ENCODE peak calls at places on chromosomes 13 and 19, in seven cellular contexts. J is transverse colon, Y is heart right ventricle, D is tibial artery, Q is K562, Z is left ventricle myocardium inferior, A is aorta. C is an unnamed sample.

GRCh38 chr19:57850553-57851017 is 926 bp downstream of the ZNF587 start:
- DNase-seq in J (peak; percentile 75), Q (peak; percentile 56), A (no peak), Z (no peak), Y (peak; percentile 11), D (no peak), C (no peak)

GRCh38 chr19:58409010-58409790 is 751 bp downstream of the ZNF584 start:
- DNase-seq in A (peak; percentile 56), D (peak; percentile 62), Z (no peak), Q (peak; percentile 48), J (no peak), Y (no peak), C (no peak)

GRCh38 chr19:13841339-13842293 is 35.3 kb upstream of the NANOS3 start:
- DNase-seq in Q (peak; percentile 37), Y (peak; percentile 74), J (peak; percentile 84), A (peak; percentile 80), Z (no peak), D (peak; percentile 86), C (no peak)

GRCh38 chr19:29524912-29525870 is 603 bp upstream of the VSTM2B start:
- DNase-seq in Z (peak; percentile 8), Q (no peak), D (no peak), A (no peak), J (no peak), Y (no peak), C (no peak)

GRCh38 chr19:31266196-31266595 is 83.0 kb downstream of the TSHZ3 start:
- DNase-seq in J (no peak), A (no peak), Z (no peak), Y (no peak), Q (no peak), D (peak; percentile 29), C (no peak)

GRCh38 chr19:47111081-47111589 is 2.4 kb downstream of the ZC3H4 start:
- DNase-seq in Y (peak; percentile 34), D (no peak), J (peak; percentile 41), Z (no peak), A (no peak), Q (peak; percentile 40), C (no peak)

GRCh38 chr19:39509233-39509632 is 5.7 kb upstream of the SELENOV start:
- DNase-seq in Q (no peak), Y (no peak), J (no peak), Z (no peak), A (no peak), D (no peak), C (no peak)

GRCh38 chr19:6221220-6221877 is 58.4 kb downstream of the MLLT1 start:
- DNase-seq in J (no peak), Q (no peak), Z (no peak), D (peak; percentile 65), A (no peak), Y (no peak), C (no peak)

GRCh38 chr13:97629601-97630272 is 195.8 kb downstream of the RAP2A start:
- DNase-seq in Y (no peak), Z (no peak), Q (no peak), D (no peak), J (no peak), A (no peak), C (no peak)

GRCh38 chr19:33447336-33448158 is 74.0 kb downstream of the CEBPG start:
- DNase-seq in J (no peak), Y (no peak), A (peak; percentile 43), Q (no peak), D (peak; percentile 47), Z (peak; percentile 5), C (no peak)

GRCh38 chr19:17089238-17089637 is 13.7 kb downstream of the MYO9B start:
- DNase-seq in A (peak; percentile 66), Q (no peak), Y (no peak), D (no peak), J (no peak), Z (no peak), C (no peak)

GRCh38 chr19:17090501-17091074 is 15.0 kb downstream of the MYO9B start:
- DNase-seq in J (no peak), Y (no peak), D (no peak), Q (no peak), A (no peak), Z (no peak), C (no peak)

GRCh38 chr19:17088552-17088951 is 13.0 kb downstream of the MYO9B start:
- DNase-seq in Y (no peak), A (no peak), J (no peak), Z (no peak), Q (no peak), D (no peak), C (no peak)

GRCh38 chr19:17092696-17093095 is 17.1 kb downstream of the MYO9B start:
- DNase-seq in Y (no peak), D (no peak), J (no peak), A (no peak), Z (no peak), Q (no peak), C (no peak)

DNA sequence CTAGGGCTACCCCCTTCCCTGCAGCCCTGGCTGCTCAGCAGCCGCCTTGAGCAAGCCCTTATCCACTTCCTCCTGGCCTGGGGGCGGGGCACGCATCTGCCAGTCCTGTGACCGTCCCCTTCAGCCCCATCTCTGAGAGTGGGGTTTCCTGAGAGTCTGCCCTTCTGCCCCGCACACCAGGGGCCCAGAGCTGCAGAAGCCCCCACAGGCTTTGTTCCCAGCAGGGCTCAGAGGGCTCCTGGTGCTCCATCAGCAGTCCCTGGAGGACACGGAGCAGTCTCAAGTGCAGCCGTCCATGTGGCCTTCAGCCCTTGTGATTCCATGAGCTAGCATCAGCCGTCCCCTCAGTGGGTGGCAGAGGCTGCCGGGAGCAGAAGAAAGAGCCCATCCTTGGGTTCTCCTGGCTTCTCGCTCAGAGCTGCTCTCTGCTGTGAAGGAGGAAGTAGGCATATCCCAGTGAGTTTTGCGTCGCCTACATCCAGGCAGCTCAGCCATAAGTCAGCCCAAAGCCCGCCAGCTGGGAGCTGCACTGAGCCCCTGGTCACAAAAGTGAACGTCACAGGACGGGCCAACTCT is 16.3 kb downstream of the MYO9B start:
- DNase-seq in J (peak; percentile 54), Y (no peak), Q (peak; percentile 25), D (peak; percentile 81), Z (peak; percentile 57), A (peak; percentile 85), C (no peak)
- H3K4me1 ChIP-seq in J (peaks cover 48% of the 10 kb centered on the region), Y (peaks cover 51% of the 10 kb centered on the region), Q (peaks cover 17% of the 10 kb centered on the region), D (peaks cover 89% of the 10 kb centered on the region), Z (peaks cover 53% of the 10 kb centered on the region), A (no peaks in the 10 kb centered on the region), C (peaks cover 58% of the 10 kb centered on the region)

GRCh38 chr13:100230813-100231575 is 142.1 kb downstream of the PCCA start:
- DNase-seq in A (no peak), Q (no peak), Y (no peak), D (no peak), J (no peak), Z (no peak), C (no peak)

GRCh38 chr13:100229603-100230002 is 140.7 kb downstream of the PCCA start:
- DNase-seq in D (no peak), J (no peak), Z (no peak), Q (no peak), A (no peak), Y (no peak), C (no peak)

GRCh38 chr13:100234006-100234405 is 145.1 kb downstream of the PCCA start:
- DNase-seq in Y (no peak), Z (no peak), A (no peak), Q (no peak), D (no peak), J (no peak), C (no peak)

GRCh38 chr13:100235311-100235901 is 146.5 kb downstream of the PCCA start:
- DNase-seq in Q (peak; percentile 44), A (no peak), Z (no peak), J (no peak), D (no peak), Y (peak; percentile 31), C (no peak)

DNA sequence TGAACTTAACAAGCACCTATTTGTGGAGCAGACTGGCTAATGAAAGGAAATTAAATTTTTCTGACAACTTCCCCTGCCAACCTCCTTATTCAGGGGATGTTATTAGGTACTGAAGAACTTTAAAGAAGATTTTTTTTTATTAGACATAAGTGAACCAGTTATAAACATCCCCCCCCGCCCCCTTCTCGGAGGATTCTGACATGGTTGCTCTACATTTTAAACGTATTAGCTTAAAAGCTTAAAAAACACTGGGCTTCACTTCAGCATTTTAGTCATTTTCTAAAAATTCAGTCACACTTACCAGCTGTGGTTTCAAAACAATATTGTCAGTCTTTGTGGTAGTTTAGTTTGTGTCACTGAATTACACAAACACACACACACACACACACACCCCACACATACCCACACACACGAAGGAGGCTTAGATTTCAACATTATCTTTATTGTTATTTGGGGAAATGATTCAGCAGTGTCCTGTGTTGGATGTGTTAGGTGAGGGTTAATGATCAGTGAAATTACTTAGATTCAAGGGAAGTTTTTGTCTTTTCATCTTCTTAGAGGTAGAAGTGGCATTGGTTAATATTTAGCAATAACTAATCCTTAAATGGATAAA is 145.7 kb downstream of the PCCA start:
- DNase-seq in J (no peak), A (no peak), D (no peak), Y (no peak), Z (no peak), Q (no peak), C (no peak)
- H3K4me1 ChIP-seq in J (peaks cover 39% of the 10 kb centered on the region), A (no peaks in the 10 kb centered on the region), D (peaks cover 20% of the 10 kb centered on the region), Y (peaks cover 32% of the 10 kb centered on the region), Z (peaks cover 38% of the 10 kb centered on the region), Q (no peaks in the 10 kb centered on the region), C (peaks cover 28% of the 10 kb centered on the region)

DNA sequence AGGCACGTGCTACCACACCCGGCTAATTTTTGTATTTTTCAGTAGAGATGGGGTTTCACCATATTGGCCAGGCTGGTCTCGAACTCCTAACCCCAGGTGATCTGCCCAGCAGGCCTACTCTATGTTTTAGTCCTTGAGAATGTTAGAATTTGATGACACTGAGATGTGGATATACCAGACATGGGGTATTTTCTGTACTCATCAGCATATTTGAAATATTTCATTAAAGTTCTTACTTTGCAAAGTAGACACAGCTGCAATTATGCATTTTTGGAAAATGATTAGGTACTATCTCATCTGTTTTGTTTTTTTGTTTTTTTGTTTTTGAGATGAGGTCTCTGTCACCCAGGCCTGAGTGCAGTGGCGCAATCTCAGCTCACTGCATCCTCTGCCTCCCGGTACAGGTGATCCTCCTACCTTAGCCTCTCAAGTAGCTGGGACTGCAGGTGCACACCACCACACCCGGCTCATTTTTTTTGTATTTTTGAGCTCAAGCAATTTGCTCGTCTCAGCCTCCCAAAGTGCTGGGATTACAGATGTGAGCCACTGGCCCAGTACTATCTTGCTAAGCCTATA is 12.7 kb downstream of the SPINT2 start:
- DNase-seq in A (no peak), D (no peak), Z (no peak), Y (no peak), Q (no peak), J (no peak), C (no peak)
- H3K4me1 ChIP-seq in A (peaks cover 3% of the 10 kb centered on the region), D (peaks cover 51% of the 10 kb centered on the region), Z (peaks cover 83% of the 10 kb centered on the region), Y (peaks cover 77% of the 10 kb centered on the region), Q (peaks cover 7% of the 10 kb centered on the region), J (peaks cover 85% of the 10 kb centered on the region), C (peaks cover 58% of the 10 kb centered on the region)

DNA sequence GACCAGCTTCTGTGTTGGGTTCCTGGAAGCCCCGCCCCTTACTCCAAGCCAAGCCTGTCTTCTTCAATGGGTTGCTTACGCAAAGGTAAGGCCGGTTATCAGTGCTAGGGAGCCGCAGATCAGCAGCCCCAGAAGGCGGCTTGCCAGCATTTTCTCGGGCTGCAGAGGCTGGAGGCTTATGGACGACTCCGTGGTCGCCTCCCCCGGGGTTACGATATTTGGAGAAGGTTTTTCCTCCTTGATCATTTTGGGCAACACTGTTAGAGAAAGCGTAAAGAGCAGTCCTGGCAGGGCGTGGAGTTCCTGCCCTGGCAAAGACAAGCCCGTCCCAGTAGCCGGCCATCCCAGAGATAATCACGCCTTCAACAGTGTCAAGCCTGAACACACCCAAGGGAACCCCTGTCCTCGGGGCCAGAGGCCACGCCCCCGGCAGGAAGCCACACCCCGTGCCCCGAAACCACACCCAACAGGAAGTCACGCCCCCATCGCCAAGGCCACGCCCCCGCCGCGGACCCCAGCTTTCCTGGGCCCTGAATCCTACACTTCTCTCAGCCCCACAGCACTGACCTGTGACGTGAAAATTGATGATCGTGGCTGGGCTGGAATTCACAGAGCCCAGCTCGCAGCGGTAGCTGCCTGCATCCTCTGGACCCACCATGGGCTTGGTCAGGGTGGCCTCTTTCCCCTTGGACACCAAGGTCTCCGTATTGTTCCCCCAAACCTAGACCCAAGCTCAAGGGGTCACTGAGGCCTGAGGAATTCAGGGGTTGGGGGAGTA is 1.0 kb upstream of the RASIP1 start:
- DNase-seq in Q (peak; percentile 89), Y (peak; percentile 61), J (peak; percentile 59), A (no peak), Z (peak; percentile 59), D (no peak), C (peak; percentile 67)
- H3K4me1 ChIP-seq in Q (peaks cover 47% of the 10 kb centered on the region), Y (peaks cover 40% of the 10 kb centered on the region), J (peaks cover 27% of the 10 kb centered on the region), A (no peaks in the 10 kb centered on the region), Z (peaks cover 47% of the 10 kb centered on the region), D (peaks cover 16% of the 10 kb centered on the region), C (peaks cover 18% of the 10 kb centered on the region)